ENCODE peak calls at places on chromosomes 5 and 9, in seven cellular contexts. G is upper lobe of left lung, Q is endothelial cell, O is HL-60, W is cardiac fibroblast, Y is neural crest cell, P is bronchial epithelial cell. M is an unnamed sample.

GRCh38 chr9:77177894-77178794 is 810 bp downstream of the VPS13A start:
- DNase-seq in G (peak; percentile 85), Q (peak; percentile 52), O (peak; percentile 21), W (peak; percentile 29), Y (peak; percentile 36), P (peak; percentile 21), M (peak; percentile 50)

GRCh38 chr5:6829150-6829784 is 116.0 kb downstream of the TENT4A start:
- DNase-seq in G (no peak), Q (no peak), O (no peak), W (no peak), Y (no peak), P (peak; percentile 7), M (no peak)

GRCh38 chr5:168477060-168477459 is 9.2 kb upstream of the RARS1 start:
- DNase-seq in G (no peak), Q (no peak), O (no peak), W (peak; percentile 88), Y (no peak), P (no peak), M (no peak)

GRCh38 chr5:157994906-157995519 is 136.1 kb upstream of the CLINT1 start:
- DNase-seq in G (no peak), Q (peak; percentile 78), O (no peak), W (peak; percentile 75), Y (peak; percentile 66), P (peak; percentile 66), M (peak; percentile 82)

GRCh38 chr5:133203317-133204305 is 151.8 kb downstream of the HSPA4 start:
- DNase-seq in G (no peak), Q (no peak), O (no peak), W (no peak), Y (no peak), P (no peak), M (no peak)

GRCh38 chr9:135034106-135034505 is 53.4 kb upstream of the OLFM1 start:
- DNase-seq in G (no peak), Q (no peak), O (no peak), W (no peak), Y (no peak), P (no peak), M (no peak)

GRCh38 chr5:172692981-172693380 is 51.9 kb downstream of the NEURL1B start:
- DNase-seq in G (no peak), Q (no peak), O (no peak), W (peak; percentile 77), Y (no peak), P (no peak), M (no peak)

GRCh38 chr9:89793551-89793950 is 188.7 kb downstream of the GADD45G start:
- DNase-seq in G (no peak), Q (no peak), O (no peak), W (no peak), Y (no peak), P (no peak), M (no peak)

GRCh38 chr9:112043423-112043822 is 131.7 kb downstream of the SUSD1 start:
- DNase-seq in G (no peak), Q (no peak), O (no peak), W (no peak), Y (no peak), P (no peak), M (no peak)

GRCh38 chr9:127450170-127450830 is 906 bp downstream of the RPL12 start:
- DNase-seq in G (no peak), Q (peak; percentile 14), O (peak; percentile 57), W (peak; percentile 49), Y (no peak), P (no peak), M (no peak)

DNA sequence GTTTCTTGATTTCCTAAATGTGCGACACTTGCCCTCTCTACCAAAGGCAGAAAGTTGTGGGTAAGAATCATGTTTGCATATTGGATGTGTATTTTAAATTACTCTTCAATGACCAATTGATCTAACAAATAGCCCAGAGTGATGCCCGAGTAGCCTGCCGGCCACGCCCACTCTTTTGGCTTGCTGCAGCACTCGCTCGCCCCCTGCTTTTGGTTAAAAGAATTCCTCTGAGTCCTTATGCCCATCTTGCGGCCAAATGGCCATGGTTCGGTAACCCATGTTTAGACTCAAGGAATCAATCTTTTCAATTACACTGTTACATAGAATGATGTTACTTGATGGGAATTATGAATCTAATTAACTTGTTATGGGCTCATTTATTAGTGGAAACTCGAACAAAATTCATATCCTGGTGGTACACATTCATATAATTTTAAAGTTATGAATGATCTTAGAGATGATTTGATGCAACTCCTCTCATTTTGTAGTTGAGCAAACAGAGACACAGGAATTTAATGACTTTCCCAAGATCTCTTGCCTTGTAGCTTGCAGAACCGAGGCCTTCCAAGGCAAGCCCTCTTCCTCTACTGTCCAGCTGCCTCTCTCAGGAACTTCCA is 36.5 kb downstream of the PPIC start:
- DNase-seq in G (peak; percentile 16), Q (peak; percentile 80), O (peak; percentile 3), W (peak; percentile 59), Y (peak; percentile 40), P (peak; percentile 7), M (peak; percentile 80)
- TF ChIP-seq CTCF in G (peak; percentile 39), Q (peak; percentile 70), O (peak; percentile 26), W (peak; percentile 60), Y (peak; percentile 69), P (peak; percentile 23), M (peak; percentile 65)

GRCh38 chr9:35272989-35273388 is 111.2 kb downstream of the UNC13B start:
- DNase-seq in G (no peak), Q (no peak), O (no peak), W (peak; percentile 28), Y (no peak), P (peak; percentile 84), M (no peak)

GRCh38 chr9:35277171-35277520 is 115.3 kb downstream of the UNC13B start:
- DNase-seq in G (no peak), Q (no peak), O (no peak), W (peak; percentile 27), Y (no peak), P (no peak), M (no peak)

GRCh38 chr9:35273591-35273990 is 111.8 kb downstream of the UNC13B start:
- DNase-seq in G (no peak), Q (no peak), O (no peak), W (no peak), Y (no peak), P (no peak), M (no peak)

GRCh38 chr9:35277649-35278359 is 116.0 kb downstream of the UNC13B start:
- DNase-seq in G (no peak), Q (no peak), O (no peak), W (peak; percentile 87), Y (no peak), P (peak; percentile 56), M (no peak)

GRCh38 chr9:35274988-35275387 is 113.2 kb downstream of the UNC13B start:
- DNase-seq in G (no peak), Q (no peak), O (no peak), W (no peak), Y (no peak), P (no peak), M (no peak)
- TF ChIP-seq CTCF in G (no peak), Q (no peak), O (no peak), W (no peak), Y (no peak), P (no peak), M (no peak)

GRCh38 chr5:1883120-1883924 is 597 bp upstream of the IRX4 start:
- DNase-seq in G (no peak), Q (peak; percentile 61), O (no peak), W (no peak), Y (no peak), P (no peak), M (peak; percentile 71)
- TF ChIP-seq CTCF in G (no peak), Q (peak; percentile 43), O (no peak), W (no peak), Y (peak; percentile 63), P (peak; percentile 7), M (peak; percentile 67)

DNA sequence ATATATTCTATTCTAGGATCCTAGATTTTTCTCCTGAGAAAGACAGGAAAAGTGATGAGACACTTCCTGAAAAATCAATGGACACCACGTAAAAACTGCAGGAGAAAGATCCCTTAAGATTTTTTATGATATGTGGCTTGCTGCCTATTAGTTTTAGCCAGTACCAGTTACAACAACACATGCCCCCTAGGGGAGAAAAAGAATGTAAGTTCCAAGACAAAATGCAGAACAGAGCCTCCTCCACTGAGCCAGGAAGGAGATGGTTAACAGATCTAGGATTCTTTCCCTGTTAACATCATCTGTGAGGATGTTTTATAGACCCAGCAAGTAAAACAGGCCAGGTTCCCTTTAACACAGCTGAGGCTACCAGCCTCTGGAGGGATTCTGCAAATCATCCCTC is 574.7 kb downstream of the TLE4 start:
- DNase-seq in G (no peak), Q (no peak), O (no peak), W (no peak), Y (no peak), P (no peak), M (no peak)
- TF ChIP-seq CTCF in G (no peak), Q (no peak), O (no peak), W (no peak), Y (peak; percentile 49), P (no peak), M (peak; percentile 28)

GRCh38 chr5:96614110-96614691 is 48.0 kb upstream of the CAST start:
- DNase-seq in G (no peak), Q (peak; percentile 55), O (no peak), W (peak; percentile 90), Y (peak; percentile 49), P (peak; percentile 95), M (peak; percentile 21)
- TF ChIP-seq CTCF in G (peak; percentile 75), Q (peak; percentile 56), O (no peak), W (peak; percentile 24), Y (peak; percentile 81), P (peak; percentile 53), M (peak; percentile 35)

GRCh38 chr5:36710039-36710438 is 103.6 kb downstream of the SLC1A3 start:
- DNase-seq in G (no peak), Q (no peak), O (no peak), W (no peak), Y (no peak), P (no peak), M (no peak)
- TF ChIP-seq CTCF in G (no peak), Q (no peak), O (no peak), W (no peak), Y (no peak), P (no peak), M (no peak)

GRCh38 chr5:142324871-142325676 is at the start of gene SPRY4:
- DNase-seq in G (peak; percentile 93), Q (peak; percentile 95), O (peak; percentile 77), W (peak; percentile 99), Y (peak; percentile 94), P (peak; percentile 94), M (peak; percentile 95)
- TF ChIP-seq CTCF in G (peak; percentile 9), Q (no peak), O (no peak), W (no peak), Y (peak; percentile 3), P (no peak), M (no peak)

M was measured in glutamatergic neuron.